ENCODE peak calls at places on chromosomes 6 and 20, in eight cellular contexts. Q is transverse colon, U is suprapubic skin, H is stomach, A is esophagus muscularis mucosa, R is sigmoid colon, W is breast epithelium, M is spleen. N is an unnamed sample.

GRCh38 chr6:131655387-131655786 is 18.3 kb downstream of the ENPP3 start:
- DNase-seq in Q (no peak), U (no peak), H (no peak), A (no peak), R (no peak), W (no peak), M (no peak), N (no peak)

GRCh38 chr20:58573257-58573656 is 58.1 kb upstream of the APCDD1L start:
- DNase-seq in Q (no peak), U (no peak), H (no peak), A (no peak), R (no peak), W (no peak), M (no peak), N (no peak)

GRCh38 chr6:79421707-79422484 is 115.3 kb downstream of the LCA5 start:
- DNase-seq in Q (no peak), U (no peak), H (no peak), A (no peak), R (no peak), W (no peak), M (no peak), N (no peak)

GRCh38 chr6:5058254-5058653 is 26.9 kb upstream of the PPP1R3G start:
- DNase-seq in Q (no peak), U (no peak), H (no peak), A (no peak), R (no peak), W (no peak), M (no peak), N (no peak)

GRCh38 chr6:63553208-63553607 is 19.1 kb upstream of the LOC128125822 start:
- DNase-seq in Q (no peak), U (no peak), H (no peak), A (no peak), R (no peak), W (no peak), M (no peak), N (peak)

GRCh38 chr6:36979343-36979742 is 6.7 kb downstream of the MTCH1 start:
- DNase-seq in Q (peak), U (no peak), H (peak), A (no peak), R (peak), W (no peak), M (no peak), N (no peak)

GRCh38 chr20:32599783-32600340 is 14.7 kb upstream of the NOL4L start:
- DNase-seq in Q (no peak), U (no peak), H (no peak), A (no peak), R (no peak), W (no peak), M (no peak), N (no peak)

GRCh38 chr20:6665161-6665560 is 102.3 kb upstream of the BMP2 start:
- DNase-seq in Q (no peak), U (no peak), H (no peak), A (peak), R (no peak), W (no peak), M (no peak), N (no peak)

GRCh38 chr6:122388945-122389344 is 10.5 kb upstream of the HSF2 start:
- DNase-seq in Q (no peak), U (no peak), H (no peak), A (no peak), R (no peak), W (no peak), M (no peak), N (no peak)

GRCh38 chr6:135440087-135440792 is 57.3 kb downstream of the AHI1 start:
- DNase-seq in Q (no peak), U (no peak), H (no peak), A (no peak), R (no peak), W (no peak), M (no peak), N (no peak)

GRCh38 chr6:129750390-129750789 is 40.4 kb upstream of the ARHGAP18 start:
- DNase-seq in Q (no peak), U (no peak), H (no peak), A (no peak), R (no peak), W (no peak), M (no peak), N (no peak)

GRCh38 chr6:130602151-130602770 is 224.9 kb upstream of the SMLR1 start:
- DNase-seq in Q (no peak), U (no peak), H (no peak), A (no peak), R (no peak), W (no peak), M (no peak), N (no peak)

GRCh38 chr6:37029249-37029959 is 23.9 kb downstream of the FGD2 start:
- DNase-seq in Q (peak), U (no peak), H (peak), A (no peak), R (peak), W (no peak), M (peak), N (no peak)

GRCh38 chr6:21402368-21402767 is 191.2 kb upstream of the SOX4 start:
- DNase-seq in Q (no peak), U (no peak), H (no peak), A (no peak), R (peak), W (no peak), M (no peak), N (no peak)

GRCh38 chr6:66628917-66629316 is 921.9 kb upstream of the EYS start:
- DNase-seq in Q (no peak), U (no peak), H (no peak), A (no peak), R (no peak), W (no peak), M (no peak), N (no peak)

GRCh38 chr6:80607814-80608391 is 501.4 kb downstream of the BCKDHB start:
- DNase-seq in Q (no peak), U (no peak), H (no peak), A (no peak), R (no peak), W (no peak), M (no peak), N (no peak)

GRCh38 chr20:25299801-25300200 is 51.9 kb downstream of the PYGB start:
- DNase-seq in Q (peak), U (no peak), H (no peak), A (no peak), R (no peak), W (no peak), M (no peak), N (no peak)

GRCh38 chr20:25303292-25304024 is 55.6 kb downstream of the PYGB start:
- DNase-seq in Q (no peak), U (no peak), H (no peak), A (no peak), R (no peak), W (no peak), M (no peak), N (no peak)

GRCh38 chr20:25300496-25301170 is 52.7 kb downstream of the PYGB start:
- DNase-seq in Q (no peak), U (no peak), H (no peak), A (no peak), R (no peak), W (no peak), M (no peak), N (no peak)

GRCh38 chr20:25302596-25302995 is 54.7 kb downstream of the PYGB start:
- DNase-seq in Q (no peak), U (no peak), H (no peak), A (no peak), R (no peak), W (no peak), M (no peak), N (no peak)

GRCh38 chr20:25301357-25301920 is 53.6 kb downstream of the PYGB start:
- DNase-seq in Q (no peak), U (no peak), H (no peak), A (no peak), R (no peak), W (no peak), M (no peak), N (no peak)
- TF ChIP-seq POLR2AphosphoS5 in Q (no peak), U (no peak), H (no peak), A (no peak), R (peak), W (no peak), M (no peak), N (no peak)

DNA sequence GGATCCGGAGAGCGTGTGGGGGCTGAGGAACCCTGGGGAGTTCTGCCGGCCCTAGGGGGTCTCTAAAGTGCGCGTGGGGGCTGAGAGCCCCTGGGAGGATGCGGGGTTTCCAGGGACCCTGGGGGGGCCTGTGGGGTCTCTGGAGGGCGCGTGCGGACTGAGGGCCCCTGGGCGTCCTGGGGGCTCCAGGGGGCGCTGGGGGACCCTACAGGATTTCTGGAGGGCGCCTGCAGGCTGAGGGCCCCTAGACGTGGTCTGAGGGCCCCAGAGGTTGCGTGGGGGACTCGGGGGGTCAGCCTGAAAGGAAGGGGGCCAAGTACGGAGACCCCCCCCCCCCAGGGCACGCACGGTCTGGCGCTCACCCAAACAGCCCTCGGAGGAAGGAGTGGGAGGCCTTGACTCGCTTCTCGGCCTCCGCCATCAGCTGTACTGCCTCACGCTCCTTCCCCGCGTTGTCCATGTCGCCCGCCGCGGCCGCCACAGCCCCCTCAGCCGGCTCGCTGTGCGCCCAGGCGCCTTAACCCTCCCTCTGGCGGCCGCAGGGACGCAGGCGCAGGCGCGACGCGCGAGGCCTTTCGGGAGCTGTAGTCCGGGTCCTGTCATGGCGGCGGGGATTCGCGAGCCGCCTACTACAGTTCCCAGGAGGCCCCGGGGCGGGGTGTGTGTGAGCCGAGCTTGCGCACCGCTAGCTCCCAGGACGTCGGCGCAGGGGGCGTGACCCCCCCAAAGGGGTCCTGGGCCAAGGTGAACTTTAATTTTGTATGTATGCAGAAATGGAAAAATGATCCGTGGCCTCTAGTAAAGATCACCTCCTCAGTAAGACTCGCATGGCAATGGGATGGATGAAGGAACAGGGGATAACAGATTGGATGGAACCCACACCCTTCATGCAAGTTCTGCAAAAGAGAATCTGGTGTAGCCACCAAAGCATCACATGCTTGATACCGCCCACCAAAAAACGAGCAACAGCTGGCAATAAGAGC is at the start of gene NAPB:
- DNase-seq in Q (peak), U (peak), H (peak), A (peak), R (peak), W (peak), M (peak), N (peak)
- TF ChIP-seq POLR2AphosphoS5 in Q (peak), U (no peak), H (peak), A (peak), R (peak), W (peak), M (peak), N (peak)

GRCh38 chr6:12572884-12573824 is 143.4 kb upstream of the PHACTR1 start:
- DNase-seq in Q (no peak), U (no peak), H (no peak), A (no peak), R (no peak), W (no peak), M (no peak), N (no peak)

GRCh38 chr6:12577124-12577845 is 139.3 kb upstream of the PHACTR1 start:
- DNase-seq in Q (no peak), U (no peak), H (no peak), A (no peak), R (no peak), W (no peak), M (no peak), N (no peak)

GRCh38 chr6:12578097-12578496 is 138.5 kb upstream of the PHACTR1 start:
- DNase-seq in Q (no peak), U (no peak), H (no peak), A (no peak), R (no peak), W (no peak), M (no peak), N (no peak)

GRCh38 chr6:12578751-12579150 is 137.8 kb upstream of the PHACTR1 start:
- DNase-seq in Q (no peak), U (no peak), H (no peak), A (no peak), R (no peak), W (no peak), M (no peak), N (no peak)

DNA sequence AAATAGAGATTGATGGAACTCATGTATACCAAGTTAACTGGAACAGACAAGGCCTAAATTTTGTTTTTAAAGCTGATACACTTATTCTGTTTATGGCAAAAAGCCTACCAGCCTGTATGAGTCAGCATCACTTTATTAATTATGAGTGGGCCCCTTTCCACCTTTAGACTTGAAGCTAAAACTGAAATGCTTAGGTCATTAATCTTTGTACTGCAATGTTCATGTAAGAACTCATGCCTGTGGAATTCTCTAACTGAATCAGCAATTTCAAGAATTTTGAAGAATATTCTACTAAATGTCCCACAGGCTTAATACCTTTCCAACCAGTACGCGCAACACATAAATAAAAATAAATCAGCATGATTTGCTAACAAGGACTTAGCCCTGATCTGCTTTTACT is 140.2 kb upstream of the PHACTR1 start:
- DNase-seq in Q (no peak), U (no peak), H (no peak), A (no peak), R (no peak), W (no peak), M (no peak), N (no peak)
- TF ChIP-seq POLR2AphosphoS5 in Q (no peak), U (no peak), H (no peak), A (no peak), R (no peak), W (no peak), M (no peak), N (no peak)

DNA sequence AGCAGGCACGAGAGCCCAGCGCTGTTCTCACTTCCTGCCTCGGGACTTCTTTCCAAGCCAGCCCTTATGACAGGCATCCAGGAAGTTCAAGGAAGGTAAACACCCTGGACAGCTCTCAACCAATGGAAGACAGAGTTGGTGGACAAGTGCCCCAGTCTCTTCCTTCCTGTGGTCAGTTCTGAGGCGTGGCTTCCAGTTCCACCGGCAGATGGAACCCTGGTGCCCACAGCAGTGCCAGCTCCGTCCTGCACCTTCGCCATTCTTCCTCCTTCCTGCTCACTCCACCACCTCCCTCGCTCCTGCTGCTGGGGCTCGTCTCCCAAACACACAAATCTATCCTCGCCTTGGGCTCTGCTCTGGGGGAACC is 162.8 kb downstream of the GRM4 start:
- DNase-seq in Q (peak), U (peak), H (peak), A (no peak), R (peak), W (peak), M (peak), N (peak)
- TF ChIP-seq POLR2AphosphoS5 in Q (peak), U (no peak), H (peak), A (no peak), R (no peak), W (no peak), M (peak), N (no peak)

GRCh38 chr6:41723178-41723935 is 12.1 kb downstream of the TFEB start:
- DNase-seq in Q (peak), U (peak), H (peak), A (no peak), R (peak), W (no peak), M (peak), N (peak)
- TF ChIP-seq POLR2AphosphoS5 in Q (peak), U (no peak), H (peak), A (no peak), R (peak), W (peak), M (peak), N (peak)

DNA sequence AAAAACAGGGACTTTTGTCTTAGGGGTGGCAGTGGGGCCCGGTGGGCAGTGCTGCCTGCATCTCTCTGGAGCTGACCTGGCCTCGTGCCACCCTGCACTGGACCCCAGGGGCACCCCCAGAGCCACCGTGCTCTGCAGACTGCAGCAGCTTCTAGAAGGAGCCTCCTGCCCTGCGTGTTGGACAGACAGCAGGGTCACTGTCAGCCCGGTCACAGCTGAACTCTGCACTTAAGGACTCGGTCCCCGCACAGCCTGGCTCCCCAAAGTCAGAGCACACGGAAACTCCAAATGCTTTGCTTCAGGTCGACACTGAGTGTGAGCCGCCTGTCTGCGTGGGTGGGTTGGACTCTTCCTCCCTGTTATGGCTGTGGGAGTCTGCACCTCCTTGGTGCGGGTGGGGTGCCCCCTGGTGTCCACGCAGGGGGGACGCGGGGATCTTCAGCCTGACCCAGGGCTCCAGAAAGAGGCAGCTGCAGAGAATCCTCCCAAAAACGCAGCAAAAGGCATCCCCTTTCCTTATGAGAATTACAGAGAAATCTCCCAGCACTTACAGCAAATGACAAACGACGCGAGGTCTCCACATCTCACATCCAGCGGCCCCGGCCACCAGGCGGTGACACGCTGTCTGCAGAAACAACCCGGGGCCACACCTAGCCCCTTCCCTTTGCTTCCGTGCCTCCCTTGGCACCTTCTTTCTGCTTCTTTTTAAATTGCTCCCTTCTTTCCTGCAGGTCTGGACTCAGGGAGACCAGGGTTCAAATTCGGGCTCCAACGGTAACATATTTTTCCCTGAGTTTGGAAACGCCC is 36.3 kb upstream of the DACT2 start:
- DNase-seq in Q (peak), U (peak), H (peak), A (no peak), R (peak), W (no peak), M (no peak), N (no peak)
- TF ChIP-seq POLR2AphosphoS5 in Q (no peak), U (no peak), H (no peak), A (no peak), R (no peak), W (no peak), M (no peak), N (no peak)

DNA sequence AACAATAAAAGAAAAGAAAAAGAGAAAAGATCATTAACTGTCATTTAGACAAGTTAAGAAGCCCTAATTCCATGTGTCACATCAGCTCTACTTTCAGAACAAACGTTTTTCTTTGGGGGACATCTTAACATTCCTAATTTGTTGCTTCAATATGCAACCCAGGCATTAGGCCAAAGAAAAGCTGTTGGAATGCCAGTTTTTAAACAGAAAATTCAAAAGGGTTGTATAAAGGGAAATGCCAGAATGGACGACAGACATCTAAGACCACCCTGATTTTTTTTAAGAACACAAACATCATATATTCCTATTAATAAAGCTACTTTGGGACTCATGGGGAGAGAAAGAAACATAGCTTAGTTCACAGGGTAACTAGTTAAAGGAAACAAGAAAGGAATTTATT is 315.0 kb downstream of the GMDS start:
- DNase-seq in Q (no peak), U (no peak), H (no peak), A (no peak), R (no peak), W (no peak), M (no peak), N (no peak)
- TF ChIP-seq POLR2AphosphoS5 in Q (no peak), U (no peak), H (no peak), A (no peak), R (no peak), W (no peak), M (no peak), N (no peak)

DNA sequence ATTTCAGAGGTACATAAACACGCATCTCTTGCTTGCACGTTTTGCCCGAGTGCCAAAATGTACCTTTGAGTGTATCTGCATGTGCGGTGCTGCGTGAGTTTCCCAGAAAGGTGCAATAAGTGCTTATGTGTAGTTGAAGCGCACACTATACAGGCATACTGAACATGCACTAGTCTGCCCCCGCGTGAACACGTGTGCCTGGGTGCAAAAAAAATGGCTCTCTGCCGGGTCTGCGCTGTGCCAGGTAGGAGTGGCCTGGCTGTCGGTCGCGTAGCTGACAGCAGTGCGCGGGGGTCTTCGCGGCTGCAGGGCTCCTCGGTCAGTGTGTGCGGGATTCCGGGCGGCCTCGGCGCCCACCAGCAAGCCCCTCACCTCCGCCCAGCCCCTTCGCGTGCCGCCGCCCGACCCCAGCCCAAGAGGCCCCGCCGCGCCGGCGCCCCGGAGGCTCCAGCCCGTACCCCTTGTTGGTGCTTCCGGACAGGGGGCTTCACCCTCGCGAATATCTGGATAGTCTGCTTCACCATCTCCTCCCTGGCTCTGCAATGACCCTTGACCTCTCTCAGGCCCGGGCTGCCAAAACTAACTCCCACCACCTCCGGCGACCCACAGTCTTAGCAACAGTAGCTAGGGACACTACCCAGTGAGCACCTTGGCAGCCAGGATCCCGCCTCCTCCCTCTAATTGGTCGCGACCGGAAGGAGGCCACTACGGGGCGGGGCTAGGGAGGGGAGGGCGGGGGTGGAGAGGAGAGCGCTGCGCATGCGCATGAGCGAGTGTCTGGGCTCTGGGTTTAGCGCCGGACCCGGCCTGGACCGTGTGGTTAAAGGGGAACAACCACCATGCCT is at the start of gene KIF6:
- DNase-seq in Q (peak), U (peak), H (peak), A (peak), R (peak), W (peak), M (peak), N (peak)
- TF ChIP-seq POLR2AphosphoS5 in Q (no peak), U (no peak), H (no peak), A (peak), R (no peak), W (no peak), M (peak), N (no peak)